ENCODE peak calls at places on chromosomes 5 and 9, in seven cellular contexts. C is naive thymus-derived CD4-positive, alpha-beta T cell; X is mucosa of gallbladder; Q is stomach; J is GM12878; K is OCI-M1; R is EL. B is an unnamed sample.
A peak's percentile ranks its signal among the peaks of the same experiment; 100 is the strongest.

GRCh38 chr9:70127540-70128416 is 84.1 kb downstream of the MAMDC2 start:
- DNase-seq in C (no peak), X (no peak), Q (no peak), J (no peak), K (no peak), R (no peak), B (no peak)

GRCh38 chr5:93519737-93520136 is 61.3 kb downstream of the NR2F1-AS1 start:
- DNase-seq in C (no peak), X (no peak), Q (no peak), J (no peak), K (peak; percentile 29), R (peak; percentile 20), B (no peak)

GRCh38 chr9:76007935-76008334 is 117.5 kb downstream of the PCSK5 start:
- DNase-seq in C (no peak), X (no peak), Q (no peak), J (no peak), K (no peak), R (no peak), B (no peak)

GRCh38 chr9:70015099-70015498 is 28.5 kb upstream of the MAMDC2 start:
- DNase-seq in C (no peak), X (no peak), Q (no peak), J (no peak), K (no peak), R (no peak), B (no peak)

GRCh38 chr9:114273461-114273881 is 49.4 kb upstream of the ORM1 start:
- DNase-seq in C (no peak), X (no peak), Q (no peak), J (no peak), K (no peak), R (no peak), B (no peak)

GRCh38 chr5:132500931-132501628 is 10.5 kb upstream of the IRF1 start:
- DNase-seq in C (peak; percentile 77), X (peak; percentile 86), Q (peak; percentile 73), J (no peak), K (peak; percentile 86), R (peak; percentile 66), B (peak; percentile 75)

GRCh38 chr9:95081998-95082397 is 235.5 kb downstream of the FANCC start:
- DNase-seq in C (no peak), X (no peak), Q (peak; percentile 11), J (no peak), K (no peak), R (no peak), B (no peak)

GRCh38 chr5:168168978-168169696 is 122.3 kb upstream of the WWC1 start:
- DNase-seq in C (no peak), X (no peak), Q (no peak), J (no peak), K (no peak), R (no peak), B (no peak)

GRCh38 chr9:70607926-70608325 is 193.5 kb upstream of the KLF9 start:
- DNase-seq in C (no peak), X (peak; percentile 37), Q (no peak), J (no peak), K (peak; percentile 95), R (no peak), B (no peak)

GRCh38 chr9:69149321-69149807 is 24.7 kb upstream of the TJP2 start:
- DNase-seq in C (no peak), X (no peak), Q (no peak), J (no peak), K (no peak), R (peak; percentile 53), B (no peak)

GRCh38 chr5:115634343-115635132 is 8.7 kb upstream of the TMED7 start:
- DNase-seq in C (peak; percentile 62), X (peak; percentile 89), Q (peak; percentile 92), J (peak; percentile 73), K (peak; percentile 73), R (peak; percentile 85), B (peak; percentile 88)

GRCh38 chr5:154849261-154849660 is 1.1 kb downstream of the FAXDC2 start:
- DNase-seq in C (no peak), X (no peak), Q (no peak), J (no peak), K (no peak), R (no peak), B (no peak)

GRCh38 chr5:69368458-69369368 is 607 bp downstream of the AK6 start:
- DNase-seq in C (peak; percentile 74), X (no peak), Q (no peak), J (no peak), K (peak; percentile 81), R (peak; percentile 6), B (no peak)

B was measured in germinal center.